ENCODE peak calls at places on chromosomes 12 and 14, in nine cellular contexts. A, W, H, M, O, N, G, C and L are unnamed samples.

GRCh38 chr12:14982562-14982961 is 9.7 kb downstream of the PDE6H start:
- DNase-seq in A (no peak), W (no peak), H (no peak), M (no peak), O (no peak), N (no peak), G (no peak), C (no peak), L (no peak)

GRCh38 chr12:132610051-132610759 is at the start of gene LRCOL1:
- DNase-seq in A (no peak), W (no peak), H (no peak), M (peak), O (peak), N (no peak), G (no peak), C (no peak), L (no peak)

GRCh38 chr14:21498540-21499526 is 12.3 kb downstream of the METTL3 start:
- DNase-seq in A (peak), W (no peak), H (no peak), M (peak), O (peak), N (peak), G (peak), C (no peak), L (peak)

GRCh38 chr12:52349196-52349595 is 18.1 kb downstream of the KRT85 start:
- DNase-seq in A (no peak), W (no peak), H (no peak), M (no peak), O (no peak), N (no peak), G (no peak), C (peak), L (no peak)

GRCh38 chr12:100545092-100545491 is 28.4 kb upstream of the GAS2L3 start:
- DNase-seq in A (no peak), W (no peak), H (no peak), M (no peak), O (no peak), N (no peak), G (no peak), C (no peak), L (no peak)

GRCh38 chr14:23362200-23362599 is 2.8 kb downstream of the EFS start:
- DNase-seq in A (no peak), W (no peak), H (no peak), M (no peak), O (peak), N (no peak), G (no peak), C (no peak), L (no peak)

GRCh38 chr12:52175411-52176350 is 16.1 kb downstream of the KRT80 start:
- DNase-seq in A (peak), W (no peak), H (no peak), M (peak), O (peak), N (no peak), G (no peak), C (no peak), L (no peak)

GRCh38 chr14:92121207-92121669 is 268 bp downstream of the NDUFB1 start:
- DNase-seq in A (peak), W (no peak), H (no peak), M (peak), O (peak), N (peak), G (no peak), C (no peak), L (no peak)

GRCh38 chr12:116532428-116532827 is 26.8 kb upstream of the MAP1LC3B2 start:
- DNase-seq in A (no peak), W (no peak), H (no peak), M (no peak), O (no peak), N (no peak), G (no peak), C (no peak), L (no peak)

GRCh38 chr14:25869854-25870253 is 728.0 kb downstream of the NOVA1 start:
- DNase-seq in A (no peak), W (no peak), H (no peak), M (no peak), O (no peak), N (no peak), G (no peak), C (no peak), L (no peak)

GRCh38 chr12:25959069-25959961 is 833 bp downstream of the RASSF8 start:
- DNase-seq in A (peak), W (no peak), H (no peak), M (peak), O (peak), N (peak), G (no peak), C (no peak), L (no peak)

GRCh38 chr12:5171701-5172100 is 128.0 kb downstream of the KCNA5 start:
- DNase-seq in A (peak), W (no peak), H (peak), M (peak), O (peak), N (no peak), G (no peak), C (no peak), L (peak)

GRCh38 chr12:11927311-11927935 is 143.3 kb upstream of the BCL2L14 start:
- DNase-seq in A (no peak), W (no peak), H (no peak), M (peak), O (peak), N (no peak), G (no peak), C (no peak), L (no peak)

GRCh38 chr12:5390174-5390799 is 41.6 kb upstream of the NTF3 start:
- DNase-seq in A (no peak), W (no peak), H (no peak), M (no peak), O (no peak), N (no peak), G (no peak), C (peak), L (no peak)

GRCh38 chr12:118064608-118065007 is 3.6 kb upstream of the WSB2 start:
- DNase-seq in A (peak), W (no peak), H (no peak), M (peak), O (no peak), N (peak), G (peak), C (no peak), L (peak)

GRCh38 chr12:2477009-2477766 is 317.6 kb upstream of the FKBP4 start:
- DNase-seq in A (no peak), W (no peak), H (no peak), M (no peak), O (no peak), N (no peak), G (no peak), C (no peak), L (no peak)

GRCh38 chr12:122399592-122400373 is 22.7 kb downstream of the CLIP1 start:
- DNase-seq in A (peak), W (peak), H (no peak), M (peak), O (peak), N (peak), G (peak), C (peak), L (peak)

GRCh38 chr12:53208435-53208834 is 1.4 kb upstream of the ITGB7 start:
- DNase-seq in A (no peak), W (no peak), H (no peak), M (no peak), O (no peak), N (no peak), G (no peak), C (no peak), L (no peak)

GRCh38 chr12:27549801-27550652 is 26.0 kb downstream of the PPFIBP1 start:
- DNase-seq in A (no peak), W (no peak), H (no peak), M (no peak), O (peak), N (no peak), G (no peak), C (no peak), L (no peak)

GRCh38 chr14:72747652-72748051 is 146.2 kb downstream of the DPF3 start:
- DNase-seq in A (no peak), W (no peak), H (no peak), M (no peak), O (no peak), N (no peak), G (no peak), C (no peak), L (no peak)

GRCh38 chr14:49999826-50000214 is 106.9 kb downstream of the ARF6 start:
- DNase-seq in A (no peak), W (no peak), H (no peak), M (no peak), O (no peak), N (no peak), G (no peak), C (no peak), L (no peak)

GRCh38 chr12:42238240-42239140 is at the start of gene YAF2:
- DNase-seq in A (peak), W (peak), H (peak), M (peak), O (peak), N (peak), G (peak), C (no peak), L (peak)

GRCh38 chr12:51238037-51238509 is 553 bp upstream of the DAZAP2 start:
- DNase-seq in A (peak), W (no peak), H (no peak), M (no peak), O (no peak), N (peak), G (no peak), C (no peak), L (no peak)

GRCh38 chr14:86086962-86087361 is 557.0 kb downstream of the FLRT2 start:
- DNase-seq in A (no peak), W (no peak), H (no peak), M (no peak), O (no peak), N (no peak), G (no peak), C (no peak), L (no peak)

GRCh38 chr12:77609016-77609415 is 221.7 kb upstream of the NAV3 start:
- DNase-seq in A (no peak), W (no peak), H (no peak), M (no peak), O (no peak), N (no peak), G (no peak), C (no peak), L (no peak)

GRCh38 chr14:32561520-32561919 is 232.4 kb downstream of the AKAP6 start:
- DNase-seq in A (no peak), W (no peak), H (no peak), M (peak), O (peak), N (no peak), G (no peak), C (no peak), L (no peak)